ENCODE peak calls at places on chromosomes 6 and 20, in six cellular contexts. C, P, H, Y, G and F are unnamed samples.

GRCh38 chr6:37713529-37714119 is 15.9 kb upstream of the MDGA1 start:
- DNase-seq in G (no peak), P (no peak), Y (no peak), H (peak), C (no peak), F (no peak)

GRCh38 chr6:15234068-15234758 is 11.7 kb upstream of the JARID2 start:
- DNase-seq in Y (no peak), G (no peak), P (no peak), H (no peak), C (no peak), F (no peak)

GRCh38 chr6:46932526-46932925 is 10.8 kb upstream of the ADGRF5 start:
- DNase-seq in Y (no peak), P (no peak), H (no peak), G (no peak), C (no peak), F (no peak)

GRCh38 chr20:48242623-48243022 is 457.3 kb upstream of the SULF2 start:
- DNase-seq in G (no peak), C (no peak), H (no peak), Y (no peak), P (no peak), F (no peak)

GRCh38 chr6:5302995-5303622 is 41.8 kb downstream of the FARS2 start:
- DNase-seq in C (peak), Y (peak), P (no peak), G (peak), H (peak), F (peak)

GRCh38 chr6:131694832-131695426 is 6.3 kb downstream of the OR2A4 start:
- DNase-seq in P (peak), G (peak), Y (peak), H (peak), C (no peak), F (peak)

GRCh38 chr6:129673758-129674157 is 36.2 kb downstream of the ARHGAP18 start:
- DNase-seq in Y (no peak), G (no peak), P (no peak), C (no peak), H (no peak), F (no peak)

GRCh38 chr20:44714102-44714700 is 968 bp upstream of the CCN5 start:
- DNase-seq in P (no peak), C (no peak), H (no peak), Y (no peak), G (no peak), F (no peak)

GRCh38 chr6:142871910-142872331 is 73.1 kb downstream of the HIVEP2 start:
- DNase-seq in H (peak), G (no peak), Y (no peak), C (no peak), P (peak), F (no peak)

GRCh38 chr6:30463651-30464618 is 25.4 kb upstream of the HLA-E start:
- DNase-seq in G (peak), P (no peak), C (peak), H (peak), Y (no peak), F (peak)

GRCh38 chr6:142680308-142680707 is 264.7 kb downstream of the HIVEP2 start:
- DNase-seq in H (no peak), C (no peak), P (no peak), G (no peak), Y (no peak), F (no peak)